ENCODE peak calls at places on chromosomes 16 and 17, in six cellular contexts. One of them, this sample, is unnamed.
A peak's percentile ranks its signal among the peaks of the same experiment; 100 is the strongest.

GRCh38 chr17:4163951-4164350 is 21.0 kb downstream of the CYB5D2 start:
- DNase-seq in RCC 7860: no peak
- DNase-seq in activated CD4-positive, CD25-positive, alpha-beta regulatory T cell treated with anti-CD3 and anti-CD28 coated beads, Interleukin-2, amount 50 U/mL, for 16 hours: no peak
- DNase-seq in psoas muscle: peak; percentile 70
- DNase-seq in GM03348: peak; percentile 80
- DNase-seq in EL: no peak
- DNase-seq in this sample: no peak

GRCh38 chr17:31722251-31723056 is 136.6 kb downstream of the COPRS start:
- DNase-seq in GM03348: peak; percentile 52
- DNase-seq in EL: peak; percentile 80
- DNase-seq in RCC 7860: peak; percentile 27
- DNase-seq in psoas muscle: no peak
- DNase-seq in activated CD4-positive, CD25-positive, alpha-beta regulatory T cell treated with anti-CD3 and anti-CD28 coated beads, Interleukin-2, amount 50 U/mL, for 16 hours: no peak
- DNase-seq in this sample: no peak

GRCh38 chr17:48457080-48457836 is 27.2 kb upstream of the SKAP1 start:
- DNase-seq in activated CD4-positive, CD25-positive, alpha-beta regulatory T cell treated with anti-CD3 and anti-CD28 coated beads, Interleukin-2, amount 50 U/mL, for 16 hours: peak; percentile 66
- DNase-seq in GM03348: peak; percentile 82
- DNase-seq in EL: peak; percentile 55
- DNase-seq in RCC 7860: peak; percentile 41
- DNase-seq in psoas muscle: peak; percentile 72
- DNase-seq in this sample: peak; percentile 13

GRCh38 chr17:82648165-82648668 is at the start of gene WDR45B:
- DNase-seq in psoas muscle: peak; percentile 98
- DNase-seq in RCC 7860: peak; percentile 91
- DNase-seq in activated CD4-positive, CD25-positive, alpha-beta regulatory T cell treated with anti-CD3 and anti-CD28 coated beads, Interleukin-2, amount 50 U/mL, for 16 hours: peak; percentile 75
- DNase-seq in GM03348: peak; percentile 99
- DNase-seq in EL: peak; percentile 98
- DNase-seq in this sample: peak; percentile 98

GRCh38 chr16:85905110-85906095 is 6.4 kb downstream of the IRF8 start:
- DNase-seq in RCC 7860: no peak
- DNase-seq in GM03348: no peak
- DNase-seq in psoas muscle: no peak
- DNase-seq in EL: no peak
- DNase-seq in activated CD4-positive, CD25-positive, alpha-beta regulatory T cell treated with anti-CD3 and anti-CD28 coated beads, Interleukin-2, amount 50 U/mL, for 16 hours: no peak
- DNase-seq in this sample: no peak

GRCh38 chr17:34727601-34728000 is 148.2 kb downstream of the TMEM132E start:
- DNase-seq in EL: no peak
- DNase-seq in RCC 7860: no peak
- DNase-seq in psoas muscle: no peak
- DNase-seq in GM03348: no peak
- DNase-seq in activated CD4-positive, CD25-positive, alpha-beta regulatory T cell treated with anti-CD3 and anti-CD28 coated beads, Interleukin-2, amount 50 U/mL, for 16 hours: no peak
- DNase-seq in this sample: no peak

GRCh38 chr17:76797441-76797840 is 59.5 kb downstream of the MFSD11 start:
- DNase-seq in RCC 7860: no peak
- DNase-seq in EL: peak; percentile 16
- DNase-seq in psoas muscle: no peak
- DNase-seq in GM03348: no peak
- DNase-seq in activated CD4-positive, CD25-positive, alpha-beta regulatory T cell treated with anti-CD3 and anti-CD28 coated beads, Interleukin-2, amount 50 U/mL, for 16 hours: no peak
- DNase-seq in this sample: no peak

GRCh38 chr16:12494716-12495115 is 309.0 kb downstream of the CPPED1 start:
- DNase-seq in psoas muscle: no peak
- DNase-seq in EL: no peak
- DNase-seq in GM03348: no peak
- DNase-seq in RCC 7860: no peak
- DNase-seq in activated CD4-positive, CD25-positive, alpha-beta regulatory T cell treated with anti-CD3 and anti-CD28 coated beads, Interleukin-2, amount 50 U/mL, for 16 hours: no peak
- DNase-seq in this sample: no peak

GRCh38 chr16:4454618-4455017 is 19.8 kb downstream of the NMRAL1 start:
- DNase-seq in RCC 7860: no peak
- DNase-seq in EL: no peak
- DNase-seq in psoas muscle: peak; percentile 28
- DNase-seq in activated CD4-positive, CD25-positive, alpha-beta regulatory T cell treated with anti-CD3 and anti-CD28 coated beads, Interleukin-2, amount 50 U/mL, for 16 hours: no peak
- DNase-seq in GM03348: no peak
- DNase-seq in this sample: no peak

GRCh38 chr17:35175638-35176415 is 18.4 kb downstream of the SLC35G3 start:
- DNase-seq in RCC 7860: no peak
- DNase-seq in GM03348: no peak
- DNase-seq in psoas muscle: no peak
- DNase-seq in activated CD4-positive, CD25-positive, alpha-beta regulatory T cell treated with anti-CD3 and anti-CD28 coated beads, Interleukin-2, amount 50 U/mL, for 16 hours: no peak
- DNase-seq in EL: no peak
- DNase-seq in this sample: no peak

GRCh38 chr17:58755577-58756245 is at the start of gene PPM1E:
- DNase-seq in psoas muscle: peak; percentile 55
- DNase-seq in GM03348: peak; percentile 81
- DNase-seq in EL: peak; percentile 37
- DNase-seq in RCC 7860: no peak
- DNase-seq in activated CD4-positive, CD25-positive, alpha-beta regulatory T cell treated with anti-CD3 and anti-CD28 coated beads, Interleukin-2, amount 50 U/mL, for 16 hours: peak; percentile 7
- DNase-seq in this sample: no peak

GRCh38 chr17:43020030-43020621 is 2.1 kb downstream of the VAT1 start:
- DNase-seq in GM03348: no peak
- DNase-seq in psoas muscle: no peak
- DNase-seq in RCC 7860: no peak
- DNase-seq in EL: no peak
- DNase-seq in activated CD4-positive, CD25-positive, alpha-beta regulatory T cell treated with anti-CD3 and anti-CD28 coated beads, Interleukin-2, amount 50 U/mL, for 16 hours: no peak
- DNase-seq in this sample: no peak

GRCh38 chr17:56943505-56944125 is 17.2 kb downstream of the COIL start:
- DNase-seq in EL: peak; percentile 30
- DNase-seq in psoas muscle: no peak
- DNase-seq in GM03348: no peak
- DNase-seq in activated CD4-positive, CD25-positive, alpha-beta regulatory T cell treated with anti-CD3 and anti-CD28 coated beads, Interleukin-2, amount 50 U/mL, for 16 hours: no peak
- DNase-seq in RCC 7860: no peak
- DNase-seq in this sample: no peak

GRCh38 chr17:45384047-45384799 is 48.4 kb downstream of the ARHGAP27 start:
- DNase-seq in activated CD4-positive, CD25-positive, alpha-beta regulatory T cell treated with anti-CD3 and anti-CD28 coated beads, Interleukin-2, amount 50 U/mL, for 16 hours: no peak
- DNase-seq in GM03348: no peak
- DNase-seq in psoas muscle: no peak
- DNase-seq in EL: peak; percentile 39
- DNase-seq in RCC 7860: peak; percentile 86
- DNase-seq in this sample: no peak

GRCh38 chr17:69822314-69822875 is 252.6 kb upstream of the KCNJ16 start:
- DNase-seq in RCC 7860: no peak
- DNase-seq in psoas muscle: no peak
- DNase-seq in EL: no peak
- DNase-seq in activated CD4-positive, CD25-positive, alpha-beta regulatory T cell treated with anti-CD3 and anti-CD28 coated beads, Interleukin-2, amount 50 U/mL, for 16 hours: no peak
- DNase-seq in GM03348: no peak
- DNase-seq in this sample: no peak

GRCh38 chr17:62119373-62119772 is 54.3 kb upstream of the MED13 start:
- DNase-seq in GM03348: no peak
- DNase-seq in EL: no peak
- DNase-seq in RCC 7860: no peak
- DNase-seq in psoas muscle: no peak
- DNase-seq in activated CD4-positive, CD25-positive, alpha-beta regulatory T cell treated with anti-CD3 and anti-CD28 coated beads, Interleukin-2, amount 50 U/mL, for 16 hours: no peak
- DNase-seq in this sample: no peak

GRCh38 chr17:1693339-1693738 is 8.7 kb upstream of the PRPF8 start:
- DNase-seq in GM03348: no peak
- DNase-seq in activated CD4-positive, CD25-positive, alpha-beta regulatory T cell treated with anti-CD3 and anti-CD28 coated beads, Interleukin-2, amount 50 U/mL, for 16 hours: no peak
- DNase-seq in psoas muscle: no peak
- DNase-seq in EL: peak; percentile 50
- DNase-seq in RCC 7860: no peak
- DNase-seq in this sample: no peak

GRCh38 chr16:69613283-69614154 is 47.8 kb downstream of the NFAT5 start:
- DNase-seq in RCC 7860: no peak
- DNase-seq in activated CD4-positive, CD25-positive, alpha-beta regulatory T cell treated with anti-CD3 and anti-CD28 coated beads, Interleukin-2, amount 50 U/mL, for 16 hours: no peak
- DNase-seq in EL: no peak
- DNase-seq in GM03348: no peak
- DNase-seq in psoas muscle: no peak
- DNase-seq in this sample: no peak

GRCh38 chr17:36085710-36086268 is 4.2 kb downstream of the CCL3 start:
- DNase-seq in EL: no peak
- DNase-seq in GM03348: no peak
- DNase-seq in psoas muscle: no peak
- DNase-seq in activated CD4-positive, CD25-positive, alpha-beta regulatory T cell treated with anti-CD3 and anti-CD28 coated beads, Interleukin-2, amount 50 U/mL, for 16 hours: no peak
- DNase-seq in RCC 7860: no peak
- DNase-seq in this sample: no peak